ENCODE peak calls at places on chromosome 6, in nine cellular contexts. B is glomerular endothelial cell; U is stimulated activated naive B cell treated with anti-CD40 and anti-IgM and Interleukin-4, amounts not matched to agents 10 μg/mL and 1 μg/mL and 100 μg/mL, for 72 hours; T is NCI-H2081; E is stimulated activated CD4-positive, alpha-beta T cell treated with anti-CD3 and anti-CD28 coated beads, Interleukin-15, amount 100 ng/mL, for 1 hour; X is central memory CD4-positive, alpha-beta T cell; R is fibroblast of pulmonary artery; G is AML-193; P is ELR. C is an unnamed sample.

GRCh38 chr6:108001696-108002231 is 43.8 kb upstream of the SEC63 start:
- DNase-seq in P (no peak), X (no peak), T (no peak), R (no peak), E (no peak), G (no peak), B (no peak), U (no peak), C (no peak)

GRCh38 chr6:14000901-14001300 is 76.1 kb downstream of the RNF182 start:
- DNase-seq in X (no peak), B (no peak), U (no peak), E (no peak), T (no peak), G (no peak), P (no peak), R (peak; percentile 8), C (no peak)

GRCh38 chr6:31822038-31822821 is 5.3 kb upstream of the HSPA1B start:
- DNase-seq in E (no peak), X (peak; percentile 75), R (peak; percentile 89), T (no peak), U (peak; percentile 80), B (no peak), P (peak; percentile 85), G (peak; percentile 88), C (peak; percentile 75)

GRCh38 chr6:126372626-126373025 is 32.7 kb downstream of the CENPW start:
- DNase-seq in X (no peak), T (no peak), G (no peak), U (no peak), P (peak; percentile 56), B (no peak), R (no peak), E (no peak), C (no peak)

GRCh38 chr6:105851181-105851580 is 235.0 kb upstream of the PRDM1 start:
- DNase-seq in G (no peak), U (no peak), X (no peak), R (no peak), E (no peak), P (no peak), T (no peak), B (no peak), C (no peak)

GRCh38 chr6:35400901-35401311 is 51.2 kb upstream of the FANCE start:
- DNase-seq in X (no peak), G (no peak), E (no peak), T (no peak), U (no peak), P (peak; percentile 53), R (no peak), B (no peak), C (no peak)

GRCh38 chr6:38871745-38872568 is 156.8 kb downstream of the DNAH8 start:
- DNase-seq in R (peak; percentile 61), G (peak; percentile 32), X (peak; percentile 37), P (peak; percentile 56), T (peak; percentile 43), E (peak; percentile 10), U (peak; percentile 10), B (peak; percentile 22), C (peak; percentile 46)

GRCh38 chr6:16313732-16314131 is 75.3 kb downstream of the GMPR start:
- DNase-seq in E (no peak), G (no peak), B (no peak), X (no peak), P (no peak), R (no peak), U (no peak), T (no peak), C (no peak)

GRCh38 chr6:142301421-142302391 is at the start of gene ADGRG6:
- DNase-seq in T (peak; percentile 34), B (no peak), U (peak; percentile 38), P (peak; percentile 74), X (peak; percentile 7), E (peak; percentile 27), R (no peak), G (no peak), C (peak; percentile 28)

GRCh38 chr6:169841251-169841650 is 89.8 kb downstream of the ERMARD start:
- DNase-seq in R (no peak), T (no peak), P (no peak), B (no peak), E (no peak), G (no peak), X (no peak), U (no peak), C (no peak)

GRCh38 chr6:35449287-35449881 is 2.8 kb upstream of the FANCE start:
- DNase-seq in E (no peak), P (peak; percentile 89), T (peak; percentile 76), B (no peak), U (no peak), R (peak; percentile 78), G (peak; percentile 93), X (peak; percentile 67), C (peak; percentile 87)

GRCh38 chr6:160238234-160238633 is 20.4 kb downstream of the SLC22A2 start:
- DNase-seq in B (no peak), G (no peak), X (no peak), U (no peak), R (no peak), E (no peak), T (no peak), P (peak; percentile 56), C (no peak)

GRCh38 chr6:71222676-71223075 is 65.9 kb upstream of the OGFRL1 start:
- DNase-seq in U (no peak), E (no peak), G (no peak), T (no peak), B (no peak), P (no peak), R (no peak), X (no peak), C (no peak)

GRCh38 chr6:43817192-43817591 is 47.2 kb downstream of the VEGFA start:
- DNase-seq in G (peak; percentile 72), X (no peak), T (no peak), P (peak; percentile 72), B (no peak), E (no peak), U (no peak), R (peak; percentile 23), C (peak; percentile 34)

GRCh38 chr6:106639812-106640211 is 10.4 kb downstream of the QRSL1 start:
- DNase-seq in X (no peak), P (no peak), G (no peak), R (no peak), E (no peak), T (no peak), U (no peak), B (no peak), C (no peak)

GRCh38 chr6:107701231-107701630 is 122.9 kb downstream of the SCML4 start:
- DNase-seq in E (no peak), T (no peak), R (no peak), U (no peak), P (no peak), B (no peak), X (no peak), G (no peak), C (no peak)

GRCh38 chr6:81049425-81050042 is 702.9 kb downstream of the TENT5A start:
- DNase-seq in G (no peak), X (no peak), P (no peak), B (no peak), T (no peak), U (no peak), E (no peak), R (peak; percentile 32), C (no peak)

GRCh38 chr6:52966101-52966500 is 29.0 kb downstream of the GSTA4 start:
- DNase-seq in X (no peak), U (no peak), P (no peak), B (no peak), G (no peak), R (no peak), E (no peak), T (no peak), C (no peak)

GRCh38 chr6:106870824-106871300 is 103.7 kb downstream of the CD24 start:
- DNase-seq in X (no peak), E (no peak), R (peak; percentile 47), G (no peak), T (no peak), B (no peak), U (no peak), P (peak; percentile 47), C (no peak)

GRCh38 chr6:84967389-84967788 is 203.0 kb upstream of the TBX18 start:
- DNase-seq in E (no peak), B (peak; percentile 44), X (no peak), P (peak; percentile 71), R (peak; percentile 81), U (no peak), T (peak; percentile 61), G (peak; percentile 41), C (no peak)

GRCh38 chr6:156102129-156102528 is 646.5 kb upstream of the NOX3 start:
- DNase-seq in P (peak; percentile 3), T (no peak), G (no peak), R (peak; percentile 21), X (no peak), U (no peak), E (no peak), B (no peak), C (no peak)

GRCh38 chr6:30836431-30836866 is 47.9 kb upstream of the DDR1 start:
- DNase-seq in G (no peak), P (no peak), R (peak; percentile 84), X (no peak), B (no peak), U (no peak), T (no peak), E (no peak), C (no peak)

GRCh38 chr6:56399250-56399671 is 151.9 kb upstream of the COL21A1 start:
- DNase-seq in T (no peak), E (no peak), X (no peak), R (peak; percentile 23), B (no peak), G (no peak), U (no peak), P (peak; percentile 36), C (no peak)

GRCh38 chr6:149454405-149454848 is 30.4 kb downstream of the ZC3H12D start:
- DNase-seq in X (no peak), T (no peak), E (no peak), U (no peak), G (no peak), R (peak; percentile 98), P (peak; percentile 77), B (no peak), C (no peak)

GRCh38 chr6:114169763-114170162 is 173.1 kb downstream of the HS3ST5 start:
- DNase-seq in T (no peak), R (no peak), B (no peak), G (no peak), U (no peak), X (no peak), P (no peak), E (no peak), C (no peak)

GRCh38 chr6:45472383-45472782 is 94.6 kb upstream of the SUPT3H start:
- DNase-seq in X (no peak), T (no peak), E (no peak), R (peak; percentile 58), B (no peak), P (no peak), G (no peak), U (no peak), C (no peak)

GRCh38 chr6:88870728-88871330 is 92.6 kb downstream of the RNGTT start:
- DNase-seq in B (peak; percentile 60), G (peak; percentile 71), E (no peak), P (peak; percentile 74), R (peak; percentile 82), T (peak; percentile 49), X (peak; percentile 35), U (no peak), C (peak; percentile 28)

GRCh38 chr6:159074120-159074684 is 29.4 kb upstream of the TAGAP start:
- DNase-seq in E (no peak), X (no peak), P (peak; percentile 42), U (no peak), T (no peak), R (peak; percentile 50), G (no peak), B (peak; percentile 9), C (no peak)

GRCh38 chr6:73394577-73395354 is at the start of gene DDX43:
- DNase-seq in T (peak; percentile 92), P (no peak), B (no peak), X (peak; percentile 34), E (no peak), R (peak; percentile 60), G (no peak), U (peak; percentile 55), C (peak; percentile 68)

GRCh38 chr6:1604347-1604990 is 5.2 kb upstream of the FOXC1 start:
- DNase-seq in T (peak; percentile 67), P (peak; percentile 70), E (peak; percentile 67), R (peak; percentile 48), X (peak; percentile 51), U (peak; percentile 59), G (peak; percentile 29), B (no peak), C (peak; percentile 73)

GRCh38 chr6:47655719-47656595 is 42.4 kb upstream of the ADGRF4 start:
- DNase-seq in U (no peak), G (no peak), E (peak; percentile 1), R (peak; percentile 53), P (peak; percentile 68), B (no peak), X (no peak), T (no peak), C (no peak)